ENCODE peak calls at places on chromosome 14, in six cellular contexts. S is transverse colon, Y is NB4, A is prostate gland, J is A549, F is GM12891. M is an unnamed sample.

GRCh38 chr14:101151930-101152310 is 248.4 kb upstream of the RTL1 start:
- DNase-seq in S (no peak), Y (no peak), A (no peak), J (no peak), F (no peak), M (no peak)

GRCh38 chr14:91257328-91258020 is 13.0 kb upstream of the GPR68 start:
- DNase-seq in S (no peak), Y (no peak), A (no peak), J (peak), F (no peak), M (no peak)

GRCh38 chr14:67045440-67045839 is 143.8 kb upstream of the GARIN2 start:
- DNase-seq in S (no peak), Y (no peak), A (no peak), J (no peak), F (no peak), M (no peak)

GRCh38 chr14:35539969-35540368 is 6.0 kb downstream of the INSM2 start:
- DNase-seq in S (no peak), Y (no peak), A (no peak), J (no peak), F (no peak), M (no peak)

GRCh38 chr14:99579903-99580570 is 24.0 kb downstream of the CCDC85C start:
- DNase-seq in S (peak), Y (no peak), A (peak), J (peak), F (no peak), M (peak)

GRCh38 chr14:91229743-91230200 is 14.7 kb downstream of the GPR68 start:
- DNase-seq in S (peak), Y (peak), A (no peak), J (no peak), F (peak), M (peak)

GRCh38 chr14:32203928-32204357 is 874 bp upstream of the RNU6-8 start:
- DNase-seq in S (peak), Y (peak), A (no peak), J (peak), F (no peak), M (no peak)

GRCh38 chr14:96255501-96256366 is at the start of gene BDKRB1:
- DNase-seq in S (no peak), Y (no peak), A (no peak), J (no peak), F (no peak), M (no peak)

GRCh38 chr14:24378981-24379906 is 11.3 kb downstream of the NFATC4 start:
- DNase-seq in S (no peak), Y (no peak), A (no peak), J (no peak), F (no peak), M (no peak)

GRCh38 chr14:24378327-24378726 is 10.3 kb downstream of the NFATC4 start:
- DNase-seq in S (no peak), Y (no peak), A (no peak), J (no peak), F (no peak), M (no peak)

GRCh38 chr14:24377660-24378059 is 9.7 kb downstream of the NFATC4 start:
- DNase-seq in S (no peak), Y (peak), A (no peak), J (no peak), F (no peak), M (no peak)

GRCh38 chr14:24377126-24377525 is 9.1 kb downstream of the NFATC4 start:
- DNase-seq in S (no peak), Y (peak), A (no peak), J (no peak), F (no peak), M (no peak)

GRCh38 chr14:24376448-24377070 is 8.6 kb downstream of the NFATC4 start:
- DNase-seq in S (no peak), Y (no peak), A (no peak), J (no peak), F (no peak), M (no peak)
- TF ChIP-seq POLR2A in S (no peak), Y (no peak), A (no peak), J (no peak), F (no peak), M (no peak)

DNA sequence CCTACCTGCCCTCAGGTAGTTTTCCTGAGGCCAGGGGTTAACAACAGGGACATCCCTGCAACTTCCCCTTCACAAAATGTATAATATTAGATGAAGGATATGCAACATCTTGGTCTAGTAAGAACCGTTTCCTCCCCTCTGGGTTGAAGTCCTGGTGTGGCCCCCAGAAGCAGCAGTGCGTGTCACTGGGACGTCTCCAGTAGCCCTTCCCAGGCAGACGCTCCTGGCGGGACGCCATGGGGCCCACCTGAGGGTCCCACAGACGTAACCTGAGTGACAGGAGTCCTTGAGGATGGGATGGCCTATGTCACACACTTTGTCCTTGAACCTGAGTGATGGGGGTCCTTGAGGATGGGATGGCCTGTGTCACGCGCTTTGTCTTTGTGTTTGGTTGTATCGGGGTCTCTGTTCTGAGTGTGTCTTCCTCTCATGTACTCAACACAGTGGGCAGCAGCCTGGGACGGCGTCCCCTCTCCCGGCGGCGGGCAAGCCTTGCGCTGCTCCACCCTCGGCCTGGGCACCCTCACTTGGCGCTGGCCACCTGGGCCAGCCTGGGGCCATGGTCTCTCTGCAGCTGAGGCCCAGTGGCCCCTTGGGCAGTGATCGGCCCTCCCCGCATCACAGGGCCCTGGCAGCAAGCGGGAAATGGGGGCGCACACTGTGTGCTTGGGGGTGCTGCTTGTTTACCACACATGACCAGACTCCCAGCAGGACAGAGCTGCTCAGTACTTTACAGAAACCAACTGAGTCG is 14.3 kb upstream of the AMN start:
- DNase-seq in S (no peak), Y (no peak), A (no peak), J (no peak), F (peak), M (no peak)
- TF ChIP-seq POLR2A in S (no peak), Y (no peak), A (no peak), J (no peak), F (no peak), M (no peak)

DNA sequence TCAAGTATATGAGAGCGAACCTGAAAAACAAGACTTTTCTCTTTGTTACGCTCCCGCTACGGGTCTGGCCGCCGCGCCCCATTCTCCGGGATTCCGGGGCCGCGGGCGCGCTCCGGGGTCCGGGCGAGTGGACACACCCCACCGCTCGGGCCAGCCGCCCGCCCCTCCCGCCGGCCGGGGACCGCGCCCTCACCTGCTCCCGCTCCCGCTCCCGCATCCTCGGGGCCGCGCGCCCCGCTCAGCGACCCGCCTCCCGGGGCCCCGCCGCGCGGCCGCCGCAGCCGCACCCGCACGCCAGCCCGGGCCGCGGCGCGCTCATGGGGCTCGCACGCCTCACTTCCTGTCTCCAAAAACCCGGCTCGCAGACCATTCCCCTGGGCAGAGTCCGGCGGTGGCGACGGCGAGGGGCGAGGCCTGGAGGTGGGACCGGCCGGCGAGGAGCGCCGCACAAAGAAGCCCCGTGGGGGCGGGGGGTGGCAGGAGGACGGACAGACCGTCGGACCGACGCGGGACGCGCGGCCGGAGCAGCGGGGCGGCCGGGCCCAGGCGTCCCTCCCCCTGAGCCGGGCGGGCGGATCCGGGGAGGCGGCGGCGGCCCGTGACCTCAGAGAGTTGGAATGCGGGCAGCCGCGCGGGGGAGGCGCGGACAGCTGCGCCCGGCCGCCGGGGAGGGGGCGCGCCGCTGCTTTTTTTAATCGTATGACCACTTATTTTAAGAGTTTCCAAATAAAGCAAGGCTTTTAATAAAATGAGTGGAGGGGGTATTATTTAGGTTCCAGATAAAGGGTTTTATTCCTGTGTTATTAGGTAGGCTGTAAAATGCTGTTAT is at the start of gene PTPN21:
- DNase-seq in S (peak), Y (peak), A (peak), J (peak), F (peak), M (peak)
- TF ChIP-seq POLR2A in S (peak), Y (no peak), A (peak), J (peak), F (no peak), M (peak)

GRCh38 chr14:70658899-70659298 is 17.2 kb downstream of the TTC9 start:
- DNase-seq in S (no peak), Y (peak), A (no peak), J (no peak), F (no peak), M (no peak)

GRCh38 chr14:70652871-70653270 is 11.2 kb downstream of the TTC9 start:
- DNase-seq in S (no peak), Y (no peak), A (no peak), J (no peak), F (no peak), M (no peak)

GRCh38 chr14:70654609-70655008 is 12.9 kb downstream of the TTC9 start:
- DNase-seq in S (no peak), Y (no peak), A (no peak), J (no peak), F (no peak), M (no peak)

GRCh38 chr14:70653662-70654061 is 11.9 kb downstream of the TTC9 start:
- DNase-seq in S (no peak), Y (no peak), A (no peak), J (no peak), F (no peak), M (no peak)

DNA sequence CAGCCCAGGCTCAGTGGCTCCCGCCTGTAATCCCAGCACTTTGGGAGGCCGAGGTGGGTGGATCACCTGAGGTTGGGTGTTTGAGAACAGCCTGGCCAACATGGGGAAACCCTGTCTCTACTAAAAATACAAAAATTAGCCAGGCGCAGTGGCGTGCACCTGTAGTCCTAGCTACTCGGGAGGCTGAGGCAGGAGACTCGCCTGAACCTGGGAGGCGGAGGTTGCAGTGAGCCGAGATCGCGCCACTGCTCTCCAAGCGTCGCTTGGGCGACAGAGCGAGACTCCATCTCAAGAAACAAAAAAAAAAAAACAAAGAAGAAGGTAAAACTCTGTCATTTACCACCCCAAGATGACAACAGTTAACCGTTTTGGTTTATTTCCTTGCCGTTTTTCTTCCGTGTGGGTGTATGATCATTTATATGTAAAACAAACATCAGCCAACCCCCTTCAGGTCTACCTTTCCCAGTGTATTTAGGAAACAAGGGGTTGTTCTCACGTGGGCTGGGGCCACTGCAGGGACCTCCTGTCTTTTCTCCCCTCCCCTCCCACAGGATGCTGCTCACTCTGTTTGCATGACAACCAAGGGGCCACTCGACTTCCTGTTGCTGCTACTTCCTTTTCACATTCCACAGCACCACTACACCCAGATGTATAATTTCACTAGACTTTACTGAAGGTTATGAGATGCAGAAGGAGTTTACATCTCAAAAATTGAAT is 13.6 kb downstream of the TTC9 start:
- DNase-seq in S (peak), Y (peak), A (no peak), J (no peak), F (peak), M (no peak)
- TF ChIP-seq POLR2A in S (no peak), Y (no peak), A (no peak), J (no peak), F (peak), M (no peak)

GRCh38 chr14:61321385-61322010 is at the start of gene PRKCH:
- DNase-seq in S (peak), Y (no peak), A (peak), J (peak), F (peak), M (no peak)
- TF ChIP-seq POLR2A in S (peak), Y (no peak), A (peak), J (no peak), F (no peak), M (no peak)

DNA sequence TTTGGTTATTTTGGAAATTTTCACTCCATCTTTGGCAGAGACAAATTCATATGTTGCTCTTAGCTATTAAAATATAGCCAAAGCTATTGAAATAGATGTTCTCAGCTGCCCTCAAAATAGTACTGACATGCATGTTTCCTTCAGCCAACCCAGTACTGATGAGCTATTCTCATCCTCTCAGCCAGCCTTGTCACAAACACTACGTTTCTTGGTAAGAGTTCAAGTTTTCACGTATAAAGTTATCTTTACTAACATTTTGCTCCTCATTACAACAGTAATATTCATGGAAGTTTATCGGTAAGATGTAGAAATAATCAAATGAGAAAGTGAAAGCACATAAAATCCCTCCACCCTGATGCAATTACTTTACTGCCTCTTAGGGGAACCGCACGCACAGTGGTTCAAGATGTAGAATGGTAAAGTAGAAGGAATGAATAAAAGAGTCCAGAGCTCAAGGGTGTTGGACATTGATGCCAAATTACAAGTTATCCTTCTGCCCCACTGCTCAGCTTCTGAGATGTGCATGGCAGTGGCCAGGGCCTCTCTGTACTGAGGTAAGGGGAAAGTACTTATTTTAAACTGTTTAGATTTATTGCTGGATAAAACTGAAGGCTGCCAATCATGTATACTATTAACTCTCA is 20.7 kb downstream of the GCH1 start:
- DNase-seq in S (no peak), Y (no peak), A (no peak), J (no peak), F (no peak), M (no peak)
- TF ChIP-seq POLR2A in S (no peak), Y (no peak), A (no peak), J (no peak), F (peak), M (no peak)

GRCh38 chr14:68286667-68287066 is 467.1 kb downstream of the RAD51B start:
- DNase-seq in S (no peak), Y (no peak), A (no peak), J (no peak), F (no peak), M (peak)

GRCh38 chr14:68284834-68285233 is 465.3 kb downstream of the RAD51B start:
- DNase-seq in S (no peak), Y (no peak), A (no peak), J (no peak), F (no peak), M (no peak)

GRCh38 chr14:68284333-68284732 is 464.8 kb downstream of the RAD51B start:
- DNase-seq in S (no peak), Y (no peak), A (no peak), J (no peak), F (no peak), M (no peak)

GRCh38 chr14:68283378-68284123 is 464.0 kb downstream of the RAD51B start:
- DNase-seq in S (peak), Y (no peak), A (no peak), J (no peak), F (no peak), M (no peak)

GRCh38 chr14:68285421-68286179 is 466.0 kb downstream of the RAD51B start:
- DNase-seq in S (peak), Y (peak), A (no peak), J (no peak), F (no peak), M (no peak)
- TF ChIP-seq POLR2A in S (no peak), Y (no peak), A (no peak), J (no peak), F (peak), M (no peak)

GRCh38 chr14:94464290-94464689 is 11.7 kb upstream of the SERPINA11 start:
- DNase-seq in S (no peak), Y (no peak), A (no peak), J (no peak), F (no peak), M (no peak)

GRCh38 chr14:94461526-94462218 is 9.1 kb upstream of the SERPINA11 start:
- DNase-seq in S (no peak), Y (no peak), A (no peak), J (no peak), F (no peak), M (no peak)

GRCh38 chr14:94465042-94465441 is 11.0 kb downstream of the SERPINA9 start:
- DNase-seq in S (no peak), Y (no peak), A (no peak), J (no peak), F (no peak), M (no peak)

GRCh38 chr14:94462219-94462551 is 9.6 kb upstream of the SERPINA11 start:
- DNase-seq in S (no peak), Y (no peak), A (no peak), J (no peak), F (no peak), M (no peak)

DNA sequence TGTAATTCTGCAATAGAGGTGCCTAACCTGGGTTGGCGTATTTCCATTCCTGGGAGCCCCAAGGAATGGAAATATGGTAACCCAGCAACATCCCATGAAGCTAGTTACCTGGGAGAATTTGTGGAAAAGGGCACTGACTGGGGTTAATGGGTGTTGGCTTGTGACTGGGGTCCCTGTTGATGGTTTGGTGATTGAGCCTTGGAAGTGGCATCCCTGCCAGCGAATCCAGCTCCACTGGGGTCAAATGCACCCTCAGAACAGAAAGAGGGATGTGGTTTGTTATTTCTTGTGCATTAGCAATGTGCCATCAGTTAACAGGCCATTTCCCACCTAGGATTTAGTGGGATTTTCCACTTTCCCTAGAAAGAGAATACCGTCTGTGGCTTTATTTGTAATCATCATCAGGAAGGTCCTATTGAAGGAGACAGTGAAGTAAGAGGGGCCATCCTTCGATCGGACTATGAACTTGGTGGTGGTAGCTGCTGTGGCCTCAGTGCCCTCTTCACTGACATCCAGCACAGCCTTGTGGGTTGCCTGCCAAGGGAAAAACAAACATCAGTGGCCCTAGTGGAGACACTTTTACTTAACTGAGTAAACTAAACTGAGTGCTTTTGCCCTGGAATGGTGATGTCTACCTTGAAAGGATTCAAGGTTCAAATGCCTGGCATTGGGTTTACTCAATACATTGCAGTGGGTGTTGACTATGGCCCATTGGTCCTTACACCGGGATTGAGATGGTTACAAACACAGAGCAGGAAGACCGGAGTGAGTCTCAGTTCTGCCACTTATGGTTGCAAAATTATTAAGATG is 10.4 kb upstream of the SERPINA11 start:
- DNase-seq in S (no peak), Y (no peak), A (no peak), J (no peak), F (no peak), M (no peak)
- TF ChIP-seq POLR2A in S (no peak), Y (no peak), A (no peak), J (no peak), F (no peak), M (no peak)